ENCODE peak calls at places on chromosomes 3 and 15, in eight cellular contexts. F is C1 segment of cervical spinal cord, X is memory B cell, Q is GM23338, C is tibial artery, M is brain microvascular endothelial cell, T is iris pigment epithelial cell, Y is AG09309. P is an unnamed sample.

GRCh38 chr3:118501152-118501551 is 533.5 kb downstream of the IGSF11 start:
- DNase-seq in F (no peak), T (no peak), M (no peak), C (no peak), X (no peak), Y (no peak), Q (peak), P (no peak)

GRCh38 chr3:33954956-33955355 is 156.5 kb downstream of the PDCD6IP start:
- DNase-seq in X (no peak), Q (no peak), F (no peak), Y (no peak), C (no peak), T (peak), M (peak), P (no peak)

GRCh38 chr3:132626955-132627354 is 29.9 kb downstream of the ACKR4 start:
- DNase-seq in T (no peak), F (no peak), C (no peak), Y (no peak), M (no peak), X (no peak), Q (peak), P (no peak)

GRCh38 chr3:65483475-65483874 is 555.2 kb downstream of the MAGI1 start:
- DNase-seq in C (peak), F (peak), Y (no peak), Q (peak), T (peak), X (no peak), M (no peak), P (no peak)

GRCh38 chr15:70104227-70104626 is 6.5 kb upstream of the TLE3 start:
- DNase-seq in Q (no peak), T (no peak), C (no peak), X (no peak), M (no peak), F (no peak), Y (no peak), P (no peak)

GRCh38 chr3:17030438-17030837 is 145.7 kb downstream of the PLCL2 start:
- DNase-seq in M (no peak), F (no peak), Q (no peak), X (no peak), T (no peak), Y (no peak), C (no peak), P (no peak)

GRCh38 chr15:61720197-61720596 is 340.1 kb downstream of the VPS13C start:
- DNase-seq in C (no peak), T (no peak), M (no peak), X (no peak), Y (no peak), Q (no peak), F (no peak), P (no peak)

GRCh38 chr15:28106294-28107110 is 7.4 kb upstream of the OCA2 start:
- DNase-seq in M (no peak), Y (no peak), T (no peak), Q (peak), X (no peak), C (peak), F (no peak), P (no peak)

GRCh38 chr3:39263576-39263975 is 16.3 kb downstream of the CX3CR1 start:
- DNase-seq in M (no peak), F (no peak), Y (no peak), C (no peak), T (no peak), Q (no peak), X (no peak), P (no peak)

GRCh38 chr3:100257601-100258000 is 3.2 kb upstream of the TBC1D23 start:
- DNase-seq in Y (peak), Q (no peak), F (no peak), M (no peak), C (no peak), T (peak), X (no peak), P (no peak)

GRCh38 chr3:29258161-29258560 is 22.7 kb upstream of the RBMS3 start:
- DNase-seq in F (no peak), X (no peak), Q (no peak), Y (no peak), C (no peak), T (no peak), M (no peak), P (no peak)

GRCh38 chr3:52444860-52445793 is at the start of gene SEMA3G:
- DNase-seq in T (peak), X (peak), M (peak), Q (peak), F (no peak), C (peak), Y (no peak), P (no peak)

P was measured in smooth muscle cell of the brain vasculature.